ENCODE peak calls at places on chromosomes 4 and X, in five cellular contexts. K is GM23338, O is ovary, F is Karpas-422, P is right cardiac atrium. J is an unnamed sample.

GRCh38 chr4:129218355-129218754 is 122.4 kb downstream of the C4orf33 start:
- DNase-seq in K (peak; percentile 44), O (no peak), F (peak; percentile 69), P (peak; percentile 30), J (no peak)

GRCh38 chr4:168183717-168184571 is 91.6 kb downstream of the ANXA10 start:
- DNase-seq in K (peak; percentile 49), O (no peak), F (peak; percentile 75), P (no peak), J (no peak)

GRCh38 chr4:48375651-48376291 is 34.4 kb downstream of the SLAIN2 start:
- DNase-seq in K (no peak), O (no peak), F (no peak), P (no peak), J (no peak)

GRCh38 chr4:67926485-67926884 is 36.8 kb downstream of the TMPRSS11A start:
- DNase-seq in K (no peak), O (no peak), F (no peak), P (peak; percentile 23), J (no peak)

GRCh38 chr4:20512980-20513379 is 187.3 kb upstream of the PACRGL start:
- DNase-seq in K (no peak), O (no peak), F (no peak), P (no peak), J (no peak)

GRCh38 chrX:10636337-10636736 is 16.0 kb upstream of the MID1 start:
- DNase-seq in K (peak; percentile 72), O (peak; percentile 26), F (peak; percentile 46), P (no peak), J (no peak)

GRCh38 chr4:118712872-118713271 is 27.7 kb downstream of the METTL14 start:
- DNase-seq in K (no peak), O (no peak), F (no peak), P (no peak), J (no peak)

GRCh38 chrX:9595131-9595530 is 130.3 kb downstream of the TBL1X start:
- DNase-seq in K (peak; percentile 21), O (no peak), F (no peak), P (peak; percentile 26), J (no peak)

GRCh38 chr4:106851686-106852085 is 184.4 kb downstream of the DKK2 start:
- DNase-seq in K (no peak), O (no peak), F (no peak), P (no peak), J (no peak)

GRCh38 chr4:7432531-7433375 is 2.0 kb downstream of the PSAPL1 start:
- DNase-seq in K (no peak), O (peak; percentile 24), F (no peak), P (peak; percentile 24), J (no peak)

GRCh38 chr4:86106475-86106874 is 253.4 kb downstream of the MAPK10 start:
- DNase-seq in K (no peak), O (no peak), F (no peak), P (no peak), J (no peak)

GRCh38 chr4:10737335-10737734 is 52.8 kb upstream of the CLNK start:
- DNase-seq in K (peak; percentile 1), O (no peak), F (no peak), P (no peak), J (no peak)

GRCh38 chrX:23908219-23909003 is 605 bp downstream of the CXorf58 start:
- DNase-seq in K (peak; percentile 53), O (no peak), F (peak; percentile 70), P (no peak), J (no peak)

GRCh38 chrX:137748827-137749226 is 182.9 kb downstream of the ZIC3 start:
- DNase-seq in K (no peak), O (no peak), F (no peak), P (no peak), J (no peak)

GRCh38 chrX:71489540-71489939 is 43.4 kb upstream of the OGT start:
- DNase-seq in K (no peak), O (no peak), F (no peak), P (no peak), J (no peak)

GRCh38 chrX:63656871-63657580 is 128.0 kb downstream of the ARHGEF9 start:
- DNase-seq in K (no peak), O (no peak), F (no peak), P (no peak), J (no peak)

GRCh38 chrX:21683910-21684309 is 25.8 kb upstream of the KLHL34 start:
- DNase-seq in K (no peak), O (no peak), F (no peak), P (no peak), J (no peak)

GRCh38 chr4:40307627-40308497 is 27.3 kb upstream of the CHRNA9 start:
- DNase-seq in K (peak; percentile 37), O (no peak), F (peak; percentile 96), P (peak; percentile 56), J (peak; percentile 18)

GRCh38 chr4:153117554-153117953 is 86.7 kb upstream of the TRIM2 start:
- DNase-seq in K (peak; percentile 23), O (no peak), F (no peak), P (no peak), J (no peak)

GRCh38 chr4:99885063-99885664 is 9.1 kb downstream of the LAMTOR3 start:
- DNase-seq in K (peak; percentile 59), O (no peak), F (peak; percentile 77), P (no peak), J (no peak)

GRCh38 chr4:3486556-3487270 is 23.6 kb downstream of the DOK7 start:
- DNase-seq in K (no peak), O (no peak), F (no peak), P (no peak), J (no peak)
- H3K27me3 ChIP-seq in K (peaks cover 97% of the 10 kb centered on the region), O (no peaks in the 10 kb centered on the region), F (no peaks in the 10 kb centered on the region), P (no peaks in the 10 kb centered on the region), J (peaks cover 52% of the 10 kb centered on the region)

DNA sequence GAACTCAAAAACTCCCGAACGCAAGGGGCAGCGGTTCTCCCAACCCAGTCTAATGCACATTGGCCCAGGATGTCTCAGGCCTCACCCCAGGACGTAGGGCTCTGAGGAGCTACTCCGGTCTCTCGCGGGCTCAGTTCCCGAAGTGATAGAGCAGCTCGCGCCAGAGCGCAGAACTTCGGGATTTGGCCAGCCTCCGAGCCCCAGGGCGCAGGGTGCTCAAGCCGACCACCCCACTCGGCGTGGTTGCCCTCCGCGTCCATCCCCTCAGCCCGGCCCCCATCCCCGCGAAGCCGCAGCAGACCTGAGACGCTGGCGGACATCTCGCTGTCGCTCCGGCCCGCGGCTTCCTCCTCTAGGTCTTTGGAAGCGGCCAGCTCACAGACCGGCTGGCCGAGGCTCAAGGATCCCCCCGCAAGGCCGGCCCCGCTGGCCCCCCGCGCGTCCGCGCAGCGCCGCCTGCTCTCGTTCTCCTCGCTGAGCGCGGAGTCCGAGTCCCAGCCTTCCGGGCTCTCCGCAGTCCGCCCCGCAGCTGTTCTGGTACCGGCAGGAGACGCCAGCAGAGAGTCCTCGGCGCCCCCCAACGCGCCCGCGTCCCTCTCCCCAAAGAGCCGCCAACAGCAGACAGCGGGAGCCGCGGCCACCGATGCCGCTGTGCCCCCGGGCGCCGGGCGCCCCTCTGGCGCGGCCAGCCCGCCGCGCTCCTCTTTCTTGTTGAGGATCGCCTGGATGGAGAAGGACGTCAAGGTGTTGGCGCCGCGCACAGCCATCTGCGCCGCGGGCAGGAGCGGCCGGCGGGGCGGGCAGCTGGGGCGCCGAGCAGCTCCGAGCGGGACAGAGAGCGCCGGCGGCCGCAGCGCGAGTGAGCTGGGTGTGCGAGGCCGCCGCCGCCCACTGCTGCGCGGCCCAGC is at the start of gene NKX3-2:
- DNase-seq in K (peak; percentile 70), O (no peak), F (no peak), P (no peak), J (no peak)
- H3K27me3 ChIP-seq in K (peaks cover 98% of the 10 kb centered on the region), O (peaks cover 16% of the 10 kb centered on the region), F (no peaks in the 10 kb centered on the region), P (no peaks in the 10 kb centered on the region), J (peaks cover 100% of the 10 kb centered on the region)

GRCh38 chr4:1953335-1953734 is 55.4 kb downstream of the NELFA start:
- DNase-seq in K (no peak), O (no peak), F (no peak), P (no peak), J (no peak)
- H3K27me3 ChIP-seq in K (no peaks in the 10 kb centered on the region), O (no peaks in the 10 kb centered on the region), F (no peaks in the 10 kb centered on the region), P (no peaks in the 10 kb centered on the region), J (no peaks in the 10 kb centered on the region)

DNA sequence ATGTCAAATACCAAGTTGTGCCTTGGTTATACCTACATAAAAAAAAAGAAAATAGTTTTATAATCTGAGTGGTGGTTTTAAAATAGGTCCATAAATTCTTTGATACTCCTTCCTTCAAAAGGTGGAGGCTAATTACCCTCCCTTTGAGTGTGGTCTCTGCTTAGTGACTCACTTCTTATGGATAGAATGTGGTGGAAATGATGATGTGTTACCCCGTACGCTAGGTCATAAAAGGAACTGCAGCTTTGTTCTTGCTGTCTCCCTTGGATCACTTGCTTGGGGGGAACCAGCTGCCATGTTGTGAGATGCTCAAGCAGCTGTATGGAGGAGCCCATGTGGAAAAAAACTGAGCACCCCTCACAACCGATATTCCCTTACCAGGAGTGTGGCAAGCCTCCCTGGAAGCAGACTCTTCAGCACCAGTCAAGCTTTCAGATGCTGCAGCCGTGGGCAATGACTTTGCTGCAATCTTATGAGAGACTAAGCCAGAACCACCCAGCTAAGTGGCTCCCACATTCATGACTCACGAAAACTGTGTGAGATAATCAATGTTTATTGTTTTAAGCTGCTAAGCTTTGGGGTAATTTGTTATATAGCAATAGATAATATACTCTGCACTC is 195.0 kb upstream of the GATB start:
- DNase-seq in K (no peak), O (no peak), F (no peak), P (no peak), J (no peak)
- H3K27me3 ChIP-seq in K (no peaks in the 10 kb centered on the region), O (no peaks in the 10 kb centered on the region), F (no peaks in the 10 kb centered on the region), P (no peaks in the 10 kb centered on the region), J (no peaks in the 10 kb centered on the region)

DNA sequence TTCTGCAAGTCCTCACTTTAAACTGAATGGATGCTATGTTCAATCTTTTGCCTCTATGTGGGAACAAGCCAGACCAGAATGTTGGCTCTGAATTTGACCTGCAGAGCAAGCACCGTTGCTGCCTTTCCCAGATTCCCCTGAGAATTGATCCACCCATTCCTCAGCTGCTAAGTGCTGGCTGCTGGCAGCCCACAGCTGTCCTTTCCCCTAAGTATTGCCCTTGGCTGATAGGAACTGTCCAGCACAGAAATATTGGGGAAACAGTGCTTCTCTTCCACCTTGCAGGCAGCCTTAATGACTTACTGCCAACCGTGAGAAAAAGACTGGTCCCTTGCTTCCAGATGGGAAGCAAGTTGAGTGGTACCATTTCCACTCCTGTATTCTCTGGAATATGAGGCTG is 475.9 kb downstream of the PDHA2 start:
- DNase-seq in K (no peak), O (no peak), F (no peak), P (no peak), J (no peak)
- H3K27me3 ChIP-seq in K (no peaks in the 10 kb centered on the region), O (no peaks in the 10 kb centered on the region), F (no peaks in the 10 kb centered on the region), P (no peaks in the 10 kb centered on the region), J (no peaks in the 10 kb centered on the region)

GRCh38 chrX:17809273-17809672 is 51.8 kb downstream of the RAI2 start:
- DNase-seq in K (no peak), O (no peak), F (no peak), P (no peak), J (no peak)
- H3K27me3 ChIP-seq in K (no peaks in the 10 kb centered on the region), O (no peaks in the 10 kb centered on the region), F (no peaks in the 10 kb centered on the region), P (no peaks in the 10 kb centered on the region), J (no peaks in the 10 kb centered on the region)

GRCh38 chr4:114673306-114673705 is 74.7 kb downstream of the UGT8 start:
- DNase-seq in K (no peak), O (no peak), F (no peak), P (no peak), J (no peak)
- H3K27me3 ChIP-seq in K (no peaks in the 10 kb centered on the region), O (no peaks in the 10 kb centered on the region), F (no peaks in the 10 kb centered on the region), P (no peaks in the 10 kb centered on the region), J (no peaks in the 10 kb centered on the region)

GRCh38 chrX:13569479-13570244 is at the start of gene EGFL6:
- DNase-seq in K (peak; percentile 38), O (no peak), F (no peak), P (peak; percentile 24), J (no peak)
- H3K27me3 ChIP-seq in K (peaks cover 41% of the 10 kb centered on the region), O (no peaks in the 10 kb centered on the region), F (no peaks in the 10 kb centered on the region), P (no peaks in the 10 kb centered on the region), J (peaks cover 28% of the 10 kb centered on the region)

GRCh38 chr4:84490663-84491062 is 8.4 kb downstream of the NKX6-1 start:
- DNase-seq in K (no peak), O (no peak), F (no peak), P (no peak), J (no peak)
- H3K27me3 ChIP-seq in K (peaks cover 100% of the 10 kb centered on the region), O (no peaks in the 10 kb centered on the region), F (no peaks in the 10 kb centered on the region), P (peaks cover 10% of the 10 kb centered on the region), J (peaks cover 99% of the 10 kb centered on the region)